ENCODE peak calls at places on chromosomes 6 and 20, in ten cellular contexts. H, C, W, J, G, E, T, S, R and V are unnamed samples.

GRCh38 chr6:75563032-75563431 is 38.6 kb upstream of the SENP6 start:
- ATAC-seq in T (peak), E (peak), S (no peak), G (no peak), R (no peak), J (peak), C (peak), W (peak), H (peak), V (no peak)

GRCh38 chr6:25918083-25918683 is 12.3 kb downstream of the SLC17A2 start:
- ATAC-seq in H (no peak), G (no peak), S (no peak), W (no peak), T (no peak), C (no peak), R (no peak), E (no peak), J (no peak), V (no peak)

GRCh38 chr6:137830562-137830961 is 36.5 kb upstream of the TNFAIP3 start:
- ATAC-seq in E (no peak), T (no peak), R (no peak), W (no peak), J (no peak), G (no peak), H (no peak), S (no peak), C (no peak), V (no peak)

GRCh38 chr20:3908667-3909066 is 19.5 kb downstream of the PANK2 start:
- ATAC-seq in R (no peak), T (no peak), C (no peak), W (no peak), E (no peak), S (peak), H (no peak), G (no peak), J (no peak), V (no peak)

GRCh38 chr6:31820051-31820389 is 4.7 kb downstream of the HSPA1A start:
- ATAC-seq in E (no peak), R (no peak), W (no peak), S (no peak), H (no peak), T (peak), C (no peak), G (no peak), J (no peak), V (no peak)

GRCh38 chr20:33561981-33562601 is 72.2 kb downstream of the CBFA2T2 start:
- ATAC-seq in H (peak), E (peak), G (peak), R (peak), C (peak), J (peak), S (peak), W (peak), T (peak), V (peak)

GRCh38 chr6:135087403-135087802 is 32.8 kb upstream of the HBS1L start:
- ATAC-seq in T (peak), R (peak), E (no peak), J (peak), S (no peak), W (no peak), C (peak), H (no peak), G (no peak), V (no peak)

GRCh38 chr6:7734707-7735383 is 8.9 kb downstream of the BMP6 start:
- ATAC-seq in G (no peak), C (no peak), S (peak), E (no peak), H (no peak), R (no peak), W (no peak), T (no peak), J (peak), V (no peak)

GRCh38 chr6:117483004-117483644 is 650 bp downstream of the DCBLD1 start:
- ATAC-seq in R (peak), T (peak), E (peak), J (peak), C (peak), W (peak), S (peak), H (peak), G (peak), V (peak)

GRCh38 chr6:131937703-131938631 is 13.2 kb downstream of the CCN2 start:
- ATAC-seq in H (no peak), W (no peak), T (peak), J (no peak), E (no peak), R (no peak), S (peak), C (peak), G (peak), V (peak)

GRCh38 chr6:130517444-130517931 is 151.7 kb downstream of the TMEM200A start:
- ATAC-seq in G (no peak), R (no peak), S (no peak), J (no peak), T (no peak), W (no peak), C (no peak), H (no peak), E (no peak), V (no peak)

DNA sequence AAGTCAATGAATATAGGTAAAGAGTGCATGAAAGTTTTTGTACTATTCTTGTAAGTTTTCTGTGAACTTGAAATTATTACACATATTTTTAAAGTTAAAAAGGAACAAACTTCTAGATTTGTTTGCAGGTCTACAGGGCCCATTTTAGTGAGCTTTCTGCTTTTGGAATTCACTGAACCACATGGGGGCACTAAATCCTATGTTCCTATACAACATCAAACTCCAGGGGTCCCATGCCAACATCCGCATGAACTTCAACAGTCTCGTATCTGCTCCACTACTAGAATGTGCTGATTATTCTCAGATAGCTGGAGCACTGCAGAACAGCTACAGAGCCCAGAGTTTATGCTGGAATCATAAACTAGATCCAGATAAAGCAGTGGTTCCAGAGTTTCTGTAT is 347.9 kb upstream of the SPTLC3 start:
- ATAC-seq in E (no peak), W (no peak), J (no peak), G (no peak), R (peak), T (peak), C (peak), S (no peak), H (no peak), V (no peak)
- TF ChIP-seq CTCF in E (peak), W (no peak), J (no peak), G (no peak), R (no peak), T (no peak), C (peak), S (no peak), H (no peak), V (no peak)

DNA sequence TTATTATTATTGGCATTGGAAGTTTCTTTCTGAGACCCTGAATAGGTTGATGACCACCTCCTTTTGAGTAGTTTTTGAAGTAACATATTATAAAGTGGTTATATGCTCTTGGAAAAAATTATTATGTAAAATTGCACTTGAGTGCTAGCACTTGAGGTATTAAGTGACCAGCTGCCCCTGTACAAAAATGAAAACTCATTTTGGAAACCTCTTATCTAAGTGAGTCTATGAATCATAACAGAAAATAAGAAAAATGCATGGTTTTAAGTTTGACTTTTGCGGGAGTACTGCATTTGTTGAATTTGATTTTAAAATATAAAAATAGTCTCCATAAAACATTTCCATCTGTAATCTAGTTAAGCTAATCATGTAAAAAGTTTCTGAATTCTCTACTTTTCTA is 248.3 kb downstream of the TMEM242 start:
- ATAC-seq in R (no peak), H (peak), J (no peak), C (no peak), T (no peak), S (no peak), E (no peak), G (no peak), W (no peak), V (no peak)
- H3K27ac ChIP-seq in R (no peak), H (no peak), J (no peak), C (no peak), T (no peak), S (no peak), E (no peak), G (no peak), W (no peak), V (no peak)

GRCh38 chr20:48350291-48350988 is 477.4 kb downstream of the PREX1 start:
- ATAC-seq in G (no peak), C (peak), J (no peak), S (no peak), H (no peak), E (no peak), T (peak), R (no peak), W (no peak), V (no peak)
- TF ChIP-seq CTCF in G (peak), C (peak), J (peak), S (no peak), H (no peak), E (peak), T (peak), R (no peak), W (no peak), V (no peak)

DNA sequence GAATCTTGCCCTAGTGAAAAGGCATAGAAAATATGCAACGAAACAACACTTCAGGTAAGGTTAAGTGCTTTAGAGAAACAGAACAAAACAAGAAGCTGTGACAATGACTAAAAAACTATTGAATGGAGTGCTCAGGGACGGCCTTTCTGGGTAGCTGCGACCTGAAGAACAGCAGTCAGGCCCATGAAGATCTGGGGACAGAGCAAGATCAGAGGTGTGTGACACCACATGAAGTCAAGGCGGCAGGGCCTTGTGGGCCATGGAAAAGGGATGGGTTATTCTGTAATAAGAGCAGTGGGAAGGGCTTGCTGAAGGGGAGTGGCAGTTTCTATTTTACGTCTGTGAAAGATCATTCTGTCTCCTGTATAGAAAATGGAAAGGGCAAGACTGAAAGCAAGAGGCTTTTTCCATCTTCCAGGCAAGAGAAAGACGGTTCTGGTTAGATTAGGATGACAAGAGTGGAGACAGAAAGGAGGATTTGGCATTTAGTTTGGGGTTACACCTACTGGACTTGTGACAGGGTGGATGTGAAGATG is 5.1 kb downstream of the UBE2V1 start:
- ATAC-seq in W (no peak), E (no peak), G (no peak), S (no peak), J (no peak), R (no peak), T (no peak), H (peak), C (no peak), V (no peak)
- H3K27ac ChIP-seq in W (peak), E (peak), G (peak), S (peak), J (peak), R (no peak), T (no peak), H (no peak), C (peak), V (peak)

GRCh38 chr6:34305982-34306702 is 57.3 kb upstream of the SMIM29 start:
- ATAC-seq in R (peak), G (no peak), E (no peak), S (peak), W (no peak), H (peak), J (no peak), C (no peak), T (no peak), V (peak)
- TF ChIP-seq CTCF in R (no peak), G (no peak), E (no peak), S (no peak), W (no peak), H (no peak), J (no peak), C (no peak), T (no peak), V (no peak)

DNA sequence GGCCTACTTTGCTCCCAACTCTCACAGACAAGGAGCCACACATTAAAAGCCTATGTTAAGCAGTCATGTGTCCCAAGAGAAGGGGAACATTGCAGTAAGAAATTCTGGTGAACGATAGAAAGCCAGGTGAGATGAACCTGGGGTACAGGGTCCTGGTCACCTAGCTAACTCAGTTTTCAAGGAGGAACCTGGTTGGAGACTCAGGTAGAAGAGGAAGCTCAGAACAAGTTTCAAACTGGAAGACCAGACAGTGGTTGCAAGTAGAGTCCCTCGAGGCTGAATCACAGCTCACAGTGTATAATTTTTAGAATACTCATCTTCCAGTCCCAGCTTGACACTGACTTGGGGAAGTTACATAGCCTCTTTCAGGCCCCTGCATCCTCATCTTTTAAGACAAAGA is 45.6 kb upstream of the TMEM170B start:
- ATAC-seq in S (no peak), H (no peak), T (no peak), J (no peak), W (no peak), E (no peak), G (no peak), R (no peak), C (no peak), V (no peak)
- H3K27ac ChIP-seq in S (no peak), H (no peak), T (no peak), J (no peak), W (no peak), E (no peak), G (no peak), R (no peak), C (no peak), V (no peak)

DNA sequence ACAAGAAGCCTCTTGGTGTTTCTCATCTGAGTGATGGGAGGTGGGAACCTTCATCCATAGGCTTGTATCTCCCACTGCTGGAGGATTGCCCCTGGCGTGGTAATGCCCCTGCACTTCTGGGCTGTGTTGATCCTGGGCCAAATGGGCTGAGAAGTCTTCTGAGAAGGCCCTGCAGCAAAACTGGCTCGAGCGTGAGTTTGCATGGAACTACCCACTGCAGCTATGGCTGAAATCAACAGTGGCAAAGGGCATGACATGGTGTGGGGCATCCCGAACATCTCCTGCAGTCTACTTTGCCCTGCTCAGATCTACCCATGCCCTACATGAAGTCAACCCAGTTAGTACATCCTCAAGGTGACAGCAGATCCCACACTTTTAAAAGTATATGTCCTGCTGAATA is 130.6 kb downstream of the NRN1 start:
- ATAC-seq in H (no peak), W (peak), T (no peak), C (no peak), S (no peak), E (no peak), R (no peak), J (no peak), G (no peak), V (no peak)
- TF ChIP-seq CTCF in H (no peak), W (no peak), T (no peak), C (no peak), S (no peak), E (no peak), R (no peak), J (no peak), G (no peak), V (no peak)

GRCh38 chr6:116253505-116254296 is at the start of gene TSPYL4:
- ATAC-seq in J (peak), E (peak), T (peak), G (peak), H (peak), W (peak), S (peak), C (peak), R (peak), V (peak)
- H3K27ac ChIP-seq in J (peak), E (peak), T (peak), G (peak), H (peak), W (peak), S (peak), C (peak), R (peak), V (peak)

GRCh38 chr20:51562027-51562333 is 19.5 kb upstream of the NFATC2 start:
- ATAC-seq in T (no peak), W (no peak), S (no peak), J (no peak), H (no peak), G (no peak), R (no peak), E (peak), C (no peak), V (no peak)

GRCh38 chr20:51562334-51563140 is 20.0 kb upstream of the NFATC2 start:
- ATAC-seq in T (peak), H (peak), E (peak), W (peak), S (peak), R (peak), J (peak), C (peak), G (peak), V (peak)

GRCh38 chr20:51565298-51565697 is 22.8 kb upstream of the NFATC2 start:
- ATAC-seq in E (no peak), T (no peak), G (no peak), H (no peak), C (no peak), J (no peak), S (no peak), W (no peak), R (no peak), V (no peak)

GRCh38 chr20:51563141-51563596 is 20.6 kb upstream of the NFATC2 start:
- ATAC-seq in H (no peak), T (peak), R (peak), W (no peak), E (peak), S (peak), G (peak), C (no peak), J (no peak), V (no peak)

DNA sequence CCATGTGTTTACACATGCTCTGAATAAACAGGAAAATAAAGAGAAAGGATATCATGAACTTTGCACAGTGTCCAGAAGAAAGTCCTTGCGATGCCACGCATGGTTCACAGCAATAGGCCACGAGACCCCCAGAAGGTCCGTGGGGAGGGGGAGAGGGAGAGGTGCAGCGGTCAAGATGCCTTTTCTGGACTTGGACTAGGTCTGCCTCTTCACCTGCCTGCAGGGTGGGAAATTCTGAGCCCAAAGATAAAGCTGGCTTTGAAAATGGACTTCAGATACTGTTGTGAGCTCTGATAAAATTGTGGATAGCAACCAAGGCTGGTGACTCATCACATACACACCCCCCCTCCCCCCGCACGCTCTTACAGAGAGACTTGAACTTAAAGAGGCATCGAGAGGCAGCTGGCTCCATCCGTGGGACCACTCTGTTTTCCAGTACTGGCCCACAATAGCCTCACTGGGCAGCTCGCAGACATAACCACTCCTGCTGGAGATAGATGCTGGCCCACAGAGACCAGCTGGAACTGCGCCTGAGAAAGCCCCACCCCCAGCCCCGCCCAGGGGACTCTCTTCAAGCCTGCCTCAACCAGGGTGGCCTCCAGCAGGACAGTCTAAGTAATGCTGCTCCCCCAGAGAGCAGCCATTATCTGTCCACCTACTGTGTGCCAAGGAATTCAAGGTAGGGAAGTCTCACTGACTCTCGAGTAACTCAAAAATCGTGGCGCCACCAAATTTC is 21.2 kb upstream of the NFATC2 start:
- ATAC-seq in J (peak), G (no peak), R (peak), W (peak), E (peak), S (peak), T (peak), H (peak), C (peak), V (peak)
- TF ChIP-seq CTCF in J (no peak), G (no peak), R (no peak), W (no peak), E (no peak), S (no peak), T (no peak), H (no peak), C (no peak), V (no peak)